ENCODE peak calls at places on chromosomes 12 and 14, in five cellular contexts. K is A549, N is ovary, O is stomach, Z is esophagus muscularis mucosa. H is an unnamed sample.
A peak's percentile ranks its signal among the peaks of the same experiment; 100 is the strongest.

GRCh38 chr12:105617141-105617540 is 286.6 kb downstream of the C12orf75 start:
- DNase-seq in K (no peak), Z (no peak), N (no peak), O (no peak), H (no peak)

GRCh38 chr12:96878704-96879103 is 28.4 kb upstream of the NEDD1 start:
- DNase-seq in N (no peak), Z (no peak), K (no peak), O (no peak), H (no peak)

GRCh38 chr14:56487761-56488160 is 91.8 kb upstream of the TMEM260 start:
- DNase-seq in K (no peak), O (no peak), N (no peak), Z (no peak), H (no peak)

GRCh38 chr12:99200711-99201384 is 446.7 kb upstream of the GARIN6 start:
- DNase-seq in O (no peak), N (no peak), K (no peak), Z (no peak), H (no peak)

GRCh38 chr14:68168460-68169109 is 349.0 kb downstream of the RAD51B start:
- DNase-seq in O (no peak), N (no peak), K (no peak), Z (no peak), H (no peak)

GRCh38 chr12:109461846-109462766 is 15.0 kb downstream of the KCTD10 start:
- DNase-seq in Z (peak; percentile 95), K (peak; percentile 27), O (peak; percentile 52), N (peak; percentile 84), H (peak; percentile 96)

GRCh38 chr12:31850268-31850667 is 108.9 kb upstream of the RESF1 start:
- DNase-seq in O (no peak), N (no peak), K (no peak), Z (no peak), H (no peak)

GRCh38 chr14:101102875-101103274 is 199.4 kb upstream of the RTL1 start:
- DNase-seq in O (no peak), N (peak; percentile 13), K (no peak), Z (peak; percentile 84), H (peak; percentile 47)

GRCh38 chr14:28676481-28676880 is 90.1 kb upstream of the FOXG1 start:
- DNase-seq in O (no peak), Z (no peak), K (no peak), N (no peak), H (no peak)

GRCh38 chr12:14960548-14961465 is 594 bp downstream of the ARHGDIB start:
- DNase-seq in Z (no peak), O (no peak), N (no peak), K (no peak), H (no peak)

GRCh38 chr12:108622425-108622824 is 11.3 kb downstream of the SELPLG start:
- DNase-seq in K (no peak), O (no peak), Z (no peak), N (no peak), H (no peak)

GRCh38 chr12:752673-753400 is 458 bp downstream of the WNK1 start:
- DNase-seq in N (peak; percentile 63), Z (no peak), K (no peak), O (peak; percentile 68), H (no peak)

GRCh38 chr14:61479746-61480502 is 158.5 kb downstream of the PRKCH start:
- DNase-seq in K (no peak), O (no peak), Z (no peak), N (no peak), H (no peak)

GRCh38 chr12:51450816-51451215 is 26.2 kb downstream of the SLC4A8 start:
- DNase-seq in K (no peak), N (peak; percentile 41), Z (no peak), O (no peak), H (no peak)

GRCh38 chr12:102702447-102703114 is 214.5 kb downstream of the PAH start:
- DNase-seq in Z (peak; percentile 92), K (peak; percentile 53), O (peak; percentile 70), N (peak; percentile 60), H (peak; percentile 64)

GRCh38 chr12:122862110-122862634 is 26.9 kb downstream of the HIP1R start:
- DNase-seq in N (no peak), Z (no peak), K (no peak), O (no peak), H (peak; percentile 56)

GRCh38 chr12:27048822-27049752 is 26.7 kb downstream of the MED21 start:
- DNase-seq in Z (no peak), K (no peak), N (no peak), O (no peak), H (no peak)

GRCh38 chr12:26062566-26062965 is 62.3 kb downstream of the BHLHE41 start:
- DNase-seq in N (no peak), K (no peak), O (no peak), Z (no peak), H (no peak)

DNA sequence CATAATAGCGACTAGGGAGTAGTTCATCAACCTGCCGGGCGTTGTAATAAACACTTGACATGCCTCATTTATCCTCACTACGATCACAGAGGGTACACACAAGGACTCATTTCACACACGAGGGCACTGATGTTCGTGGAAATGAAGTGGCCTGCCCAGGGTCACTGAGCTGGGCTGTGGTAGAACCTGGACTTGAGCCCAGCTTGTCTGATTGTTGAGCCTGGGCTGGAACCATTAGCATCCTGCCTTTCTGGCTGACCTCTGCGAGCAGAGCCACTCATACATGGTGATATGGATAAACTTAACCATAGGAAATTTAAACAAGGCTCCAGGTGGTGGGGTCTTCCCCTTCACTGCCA is 16.6 kb upstream of the JDP2 start:
- DNase-seq in N (no peak), Z (no peak), O (no peak), K (no peak), H (no peak)
- H3K27ac ChIP-seq in N (no peak overlapping the region), Z (no peak overlapping the region), O (no peak overlapping the region), K (no peak overlapping the region), H (no peak overlapping the region)

DNA sequence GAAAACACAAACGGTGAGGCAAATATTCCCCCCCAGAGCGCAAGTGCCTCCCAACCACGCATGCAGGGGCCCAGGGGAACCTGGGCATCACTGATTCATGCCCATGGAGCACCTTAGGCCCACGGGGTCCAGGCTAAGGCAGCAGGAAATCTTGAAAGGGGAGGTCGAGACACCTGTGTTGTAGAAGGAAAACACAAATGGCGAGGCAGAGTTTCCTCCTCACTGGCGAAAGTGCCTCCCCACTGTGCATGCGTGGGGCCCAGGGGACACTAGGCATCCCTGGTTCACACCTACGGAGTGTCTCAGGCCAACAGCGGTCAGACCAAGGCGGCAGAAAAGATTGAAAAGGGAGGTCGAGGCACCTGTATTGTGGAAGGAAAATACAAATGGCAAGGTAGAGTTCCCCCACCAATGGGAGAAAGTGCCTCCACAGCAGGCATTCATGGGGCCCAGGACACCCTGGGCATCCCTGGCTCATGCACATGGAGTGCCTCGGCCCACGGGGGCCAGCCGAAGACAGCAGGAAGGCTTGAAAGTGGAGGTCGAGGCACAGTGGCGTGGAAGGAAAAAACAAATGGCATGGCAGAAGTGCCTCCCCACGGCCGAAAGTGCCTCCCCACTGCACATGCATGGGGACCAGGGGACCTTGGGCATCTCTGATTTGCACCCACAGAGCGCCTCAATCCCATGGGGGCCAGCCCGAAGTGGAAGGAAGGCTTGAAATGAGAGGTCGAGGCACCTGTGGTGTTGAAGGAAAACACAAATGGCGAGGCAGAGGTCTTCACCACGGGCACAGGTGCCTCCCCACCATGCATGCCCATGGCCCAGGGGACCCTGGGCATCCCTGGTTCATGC is 368.8 kb downstream of the ALG10 start:
- DNase-seq in K (no peak), O (no peak), N (peak; percentile 4), Z (peak; percentile 19), H (peak; percentile 26)
- H3K9me3 ChIP-seq in K (no peaks in the 10 kb centered on the region), O (peaks cover 97% of the 10 kb centered on the region), N (peaks cover 4% of the 10 kb centered on the region), Z (no peaks in the 10 kb centered on the region), H (peaks cover 4% of the 10 kb centered on the region)

GRCh38 chr12:124550123-124551089 is 17.0 kb downstream of the NCOR2 start:
- DNase-seq in O (no peak), Z (no peak), N (no peak), K (no peak), H (peak; percentile 73)

GRCh38 chr12:124553862-124554428 is 13.5 kb downstream of the NCOR2 start:
- DNase-seq in O (no peak), K (no peak), N (no peak), Z (no peak), H (peak; percentile 63)

GRCh38 chr12:124549629-124550028 is 17.8 kb downstream of the NCOR2 start:
- DNase-seq in Z (no peak), N (no peak), K (no peak), O (no peak), H (no peak)

GRCh38 chr12:124548854-124549378 is 18.5 kb downstream of the NCOR2 start:
- DNase-seq in O (peak; percentile 54), N (peak; percentile 69), Z (no peak), K (no peak), H (peak; percentile 88)

DNA sequence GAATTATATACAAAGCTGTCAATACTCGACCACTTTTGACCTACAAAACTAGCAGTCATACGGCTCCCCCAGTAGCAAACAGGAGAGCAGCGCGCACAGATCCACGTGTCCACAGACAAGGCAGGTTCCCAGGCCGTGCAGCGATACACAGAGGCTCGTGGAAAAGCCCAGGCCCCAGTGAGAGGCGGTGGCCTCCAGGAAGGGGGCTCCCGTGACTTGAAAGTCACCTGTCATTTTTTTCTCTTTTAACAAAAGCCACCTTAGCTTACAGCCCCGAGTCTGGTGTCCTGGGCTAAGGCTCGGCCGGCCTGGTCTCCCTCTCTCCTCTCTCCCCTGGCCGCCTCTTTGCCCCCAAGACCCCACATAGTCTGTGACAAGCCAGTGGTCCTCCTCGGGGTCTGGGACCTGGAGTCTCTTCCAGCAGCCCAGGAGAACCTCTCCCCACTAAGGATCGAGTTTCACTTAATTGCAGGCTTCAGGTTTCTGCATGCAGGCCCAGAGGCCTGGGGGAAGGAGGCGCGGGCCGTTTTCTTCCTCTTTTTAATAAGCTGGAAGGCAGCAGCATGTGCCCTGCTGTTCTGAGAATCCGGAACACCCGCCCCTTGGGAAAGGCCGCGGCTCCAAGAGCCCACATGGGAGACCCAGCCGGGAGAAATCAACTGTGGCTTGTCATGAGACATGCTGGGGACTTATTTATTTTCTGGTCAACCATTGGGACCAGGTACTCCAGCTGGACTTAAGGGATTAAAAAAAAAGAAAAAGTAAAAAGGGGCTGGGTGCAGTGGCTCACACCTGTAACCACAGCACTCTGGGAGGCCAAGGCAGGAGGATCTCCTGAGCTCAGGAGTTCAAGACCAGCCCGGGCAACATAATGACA is 15.9 kb downstream of the NCOR2 start:
- DNase-seq in K (no peak), Z (peak; percentile 94), N (no peak), O (peak; percentile 48), H (peak; percentile 85)
- TF ChIP-seq EP300 in K (no peak), Z (no peak), N (no peak), O (no peak), H (no peak)

GRCh38 chr12:107225626-107226025 is 132.3 kb upstream of the CRY1 start:
- DNase-seq in K (peak; percentile 25), O (no peak), N (no peak), Z (no peak), H (no peak)

GRCh38 chr12:107221909-107222308 is 128.6 kb upstream of the CRY1 start:
- DNase-seq in K (no peak), Z (no peak), O (no peak), N (no peak), H (no peak)

GRCh38 chr12:107219301-107219700 is 126.0 kb upstream of the CRY1 start:
- DNase-seq in O (no peak), N (no peak), Z (no peak), K (no peak), H (no peak)

GRCh38 chr12:107228076-107228475 is 134.7 kb upstream of the CRY1 start:
- DNase-seq in N (no peak), K (no peak), Z (no peak), O (no peak), H (no peak)

DNA sequence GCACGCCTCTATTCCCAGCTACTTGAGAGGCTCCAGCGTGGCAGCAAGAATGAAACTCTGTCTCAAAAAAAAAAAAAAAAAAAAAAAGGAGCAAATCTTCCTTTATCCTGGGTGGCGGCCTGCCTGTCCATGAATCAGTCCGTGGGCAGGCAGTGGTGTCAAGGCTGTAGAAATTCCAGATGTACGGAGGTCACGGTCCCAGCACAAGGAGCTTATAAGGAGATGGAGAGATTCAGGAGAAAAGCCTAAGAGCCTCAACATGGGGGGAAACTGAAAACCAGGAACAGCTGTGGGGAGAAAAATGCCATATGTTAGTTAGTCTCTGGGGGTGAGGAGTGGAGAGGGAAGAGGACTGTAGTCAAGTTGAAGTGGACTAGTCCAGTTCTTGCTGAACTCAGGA is 130.5 kb upstream of the CRY1 start:
- DNase-seq in Z (no peak), N (no peak), K (no peak), O (no peak), H (no peak)
- H3K27ac ChIP-seq in Z (no peak overlapping the region), N (no peak overlapping the region), K (no peak overlapping the region), O (no peak overlapping the region), H (no peak overlapping the region)